ENCODE peak calls at places on chromosomes 3 and 15, in nine cellular contexts. W is stimulated activated CD4-positive, alpha-beta T cell treated with anti-CD3 and anti-CD28 coated beads, TNF-alpha, amount 100 ng/mL, for 4 hours; Q is NCI-H510A treated with DMSO at 0.1 percent for 48 hours; L is mesendoderm; G is RPMI8226; N is GDM1; T is AG08396; C is stimulated activated CD8-positive, alpha-beta memory T cell treated with anti-CD3 and anti-CD28 coated beads, Interleukin-7, amount 100 ng/mL, for 1 hour; K is NCI-H1105. Z is an unnamed sample.

GRCh38 chr3:46662771-46663551 is 30.5 kb downstream of the ALS2CL start:
- DNase-seq in W (no peak), Q (no peak), L (no peak), G (no peak), N (no peak), T (peak; percentile 54), C (no peak), K (no peak), Z (no peak)

GRCh38 chr3:157261000-157261399 is 101.1 kb upstream of the CCNL1 start:
- DNase-seq in W (no peak), Q (no peak), L (no peak), G (no peak), N (no peak), T (no peak), C (no peak), K (no peak), Z (no peak)

GRCh38 chr15:68405426-68406250 is 26.3 kb downstream of the ITGA11 start:
- DNase-seq in W (no peak), Q (no peak), L (no peak), G (no peak), N (no peak), T (no peak), C (no peak), K (no peak), Z (no peak)

GRCh38 chr15:77841376-77841775 is 208.7 kb upstream of the LINGO1 start:
- DNase-seq in W (no peak), Q (no peak), L (no peak), G (no peak), N (no peak), T (no peak), C (no peak), K (no peak), Z (no peak)

GRCh38 chr3:58659051-58659675 is 7.4 kb downstream of the FAM3D start:
- DNase-seq in W (no peak), Q (no peak), L (peak; percentile 79), G (peak; percentile 40), N (no peak), T (peak; percentile 66), C (no peak), K (no peak), Z (no peak)

GRCh38 chr15:100614336-100614735 is 11.9 kb downstream of the ASB7 start:
- DNase-seq in W (no peak), Q (no peak), L (no peak), G (no peak), N (no peak), T (no peak), C (no peak), K (no peak), Z (no peak)

GRCh38 chr3:185646382-185647133 is 60.5 kb downstream of the SENP2 start:
- DNase-seq in W (no peak), Q (no peak), L (peak; percentile 75), G (no peak), N (no peak), T (no peak), C (no peak), K (no peak), Z (no peak)

GRCh38 chr15:33425149-33425548 is 114.4 kb downstream of the RYR3 start:
- DNase-seq in W (no peak), Q (no peak), L (peak; percentile 45), G (no peak), N (no peak), T (no peak), C (no peak), K (no peak), Z (no peak)

GRCh38 chr3:49912787-49913375 is 9.2 kb upstream of the MST1R start:
- DNase-seq in W (no peak), Q (peak; percentile 49), L (no peak), G (no peak), N (no peak), T (no peak), C (no peak), K (peak; percentile 57), Z (no peak)

GRCh38 chr15:56946150-56946549 is 27.7 kb downstream of the TCF12 start:
- DNase-seq in W (no peak), Q (no peak), L (no peak), G (no peak), N (no peak), T (no peak), C (no peak), K (no peak), Z (no peak)

GRCh38 chr3:172031957-172032356 is 7.4 kb upstream of the FNDC3B start:
- DNase-seq in W (no peak), Q (no peak), L (no peak), G (no peak), N (no peak), T (no peak), C (no peak), K (no peak), Z (no peak)

GRCh38 chr3:197298858-197299854 is 744 bp upstream of the DLG1 start:
- DNase-seq in W (no peak), Q (peak; percentile 98), L (peak; percentile 79), G (peak; percentile 78), N (no peak), T (peak; percentile 15), C (no peak), K (peak; percentile 59), Z (no peak)

GRCh38 chr3:32078085-32078634 is 28.3 kb upstream of the GPD1L start:
- DNase-seq in W (no peak), Q (no peak), L (no peak), G (no peak), N (no peak), T (no peak), C (no peak), K (no peak), Z (no peak)

GRCh38 chr3:32239638-32240550 is 1.4 kb downstream of the CMTM8 start:
- DNase-seq in W (peak; percentile 33), Q (peak; percentile 45), L (peak; percentile 83), G (peak; percentile 74), N (peak; percentile 55), T (peak; percentile 20), C (no peak), K (peak; percentile 4), Z (peak; percentile 48)

GRCh38 chr15:97566957-97567356 is 393.5 kb upstream of the ARRDC4 start:
- DNase-seq in W (no peak), Q (no peak), L (no peak), G (peak; percentile 49), N (no peak), T (no peak), C (no peak), K (no peak), Z (no peak)

GRCh38 chr15:72365844-72366243 is 10.0 kb downstream of the HEXA start:
- DNase-seq in W (no peak), Q (no peak), L (no peak), G (no peak), N (peak; percentile 70), T (no peak), C (no peak), K (no peak), Z (peak; percentile 39)

GRCh38 chr3:40237892-40238571 is 71.5 kb upstream of the EIF1B start:
- DNase-seq in W (no peak), Q (no peak), L (peak; percentile 68), G (no peak), N (no peak), T (peak; percentile 13), C (no peak), K (no peak), Z (no peak)